ENCODE peak calls at places on chromosomes 11 and 22, in seven cellular contexts. D is BJ; P is ELR; M is WERI-Rb-1; X is stimulated activated CD4-positive, alpha-beta T cell treated with anti-CD3 and anti-CD28 coated beads, Interleukin-2, amount 100 ng/mL, for 48 hours; Q is GM23338; Y is tibial artery. C is an unnamed sample.

GRCh38 chr22:44585559-44586121 is 87.6 kb upstream of the RTL6 start:
- DNase-seq in D (no peak), P (no peak), M (no peak), X (no peak), Q (no peak), Y (peak; percentile 48), C (no peak)

GRCh38 chr11:120334894-120335462 is 1.2 kb upstream of the ARHGEF12 start:
- DNase-seq in D (peak; percentile 53), P (peak; percentile 83), M (peak; percentile 58), X (peak; percentile 61), Q (peak; percentile 79), Y (peak; percentile 73), C (peak; percentile 87)

GRCh38 chr22:49964493-49965290 is 4.1 kb downstream of the PIM3 start:
- DNase-seq in D (no peak), P (no peak), M (peak; percentile 8), X (no peak), Q (no peak), Y (peak; percentile 68), C (peak; percentile 9)

GRCh38 chr11:106986673-106987072 is 31.6 kb downstream of the GUCY1A2 start:
- DNase-seq in D (no peak), P (peak; percentile 3), M (no peak), X (no peak), Q (no peak), Y (no peak), C (no peak)

GRCh38 chr11:68200639-68201038 is 12.5 kb downstream of the KMT5B start:
- DNase-seq in D (peak; percentile 39), P (peak; percentile 19), M (no peak), X (no peak), Q (no peak), Y (no peak), C (no peak)

GRCh38 chr11:65236194-65237059 is 25.3 kb upstream of the POLA2 start:
- DNase-seq in D (no peak), P (no peak), M (no peak), X (no peak), Q (no peak), Y (no peak), C (no peak)

GRCh38 chr11:32334822-32335221 is 100.5 kb downstream of the WT1 start:
- DNase-seq in D (no peak), P (no peak), M (no peak), X (peak; percentile 21), Q (peak; percentile 73), Y (no peak), C (no peak)

GRCh38 chr11:2669926-2670469 is 29.8 kb downstream of the KCNQ1OT1 start:
- DNase-seq in D (no peak), P (no peak), M (peak; percentile 15), X (no peak), Q (no peak), Y (no peak), C (no peak)

GRCh38 chr11:13376838-13377237 is 86.2 kb downstream of the BTBD10 start:
- DNase-seq in D (no peak), P (no peak), M (no peak), X (no peak), Q (no peak), Y (no peak), C (no peak)

GRCh38 chr11:99068832-99069231 is 48.1 kb downstream of the CNTN5 start:
- DNase-seq in D (no peak), P (peak; percentile 40), M (no peak), X (no peak), Q (no peak), Y (no peak), C (no peak)

GRCh38 chr22:41768420-41768819 is 32.1 kb upstream of the CCDC134 start:
- DNase-seq in D (no peak), P (peak; percentile 82), M (no peak), X (no peak), Q (no peak), Y (no peak), C (no peak)

GRCh38 chr11:44634401-44635281 is 69.2 kb downstream of the CD82 start:
- DNase-seq in D (no peak), P (peak; percentile 71), M (peak; percentile 98), X (no peak), Q (peak; percentile 84), Y (peak; percentile 81), C (peak; percentile 72)

GRCh38 chr11:131217313-131218297 is 152.8 kb upstream of the NTM start:
- DNase-seq in D (no peak), P (peak; percentile 40), M (peak; percentile 62), X (no peak), Q (peak; percentile 53), Y (no peak), C (no peak)

GRCh38 chr11:113286001-113286400 is 28.4 kb upstream of the TTC12 start:
- DNase-seq in D (no peak), P (no peak), M (no peak), X (no peak), Q (no peak), Y (no peak), C (no peak)

GRCh38 chr22:49880281-49880680 is 26.6 kb downstream of the ZBED4 start:
- DNase-seq in D (no peak), P (no peak), M (no peak), X (no peak), Q (peak; percentile 57), Y (no peak), C (no peak)

GRCh38 chr11:65645710-65646109 is 7.8 kb downstream of the SIPA1 start:
- DNase-seq in D (no peak), P (peak; percentile 52), M (no peak), X (no peak), Q (no peak), Y (no peak), C (no peak)

GRCh38 chr11:86688398-86689179 is 16.2 kb upstream of the ME3 start:
- DNase-seq in D (peak; percentile 69), P (peak; percentile 87), M (no peak), X (no peak), Q (no peak), Y (no peak), C (no peak)

GRCh38 chr11:89275966-89276365 is 98.3 kb downstream of the TYR start:
- DNase-seq in D (no peak), P (no peak), M (no peak), X (no peak), Q (no peak), Y (no peak), C (no peak)

GRCh38 chr22:17912942-17913704 is 111.2 kb downstream of the MICAL3 start:
- DNase-seq in D (no peak), P (peak; percentile 16), M (no peak), X (no peak), Q (peak; percentile 15), Y (no peak), C (no peak)

GRCh38 chr11:87338046-87338639 is 300.4 kb downstream of the TMEM135 start:
- DNase-seq in D (no peak), P (no peak), M (no peak), X (no peak), Q (no peak), Y (no peak), C (no peak)

GRCh38 chr11:120391854-120392253 is 55.6 kb downstream of the ARHGEF12 start:
- DNase-seq in D (no peak), P (no peak), M (no peak), X (no peak), Q (no peak), Y (no peak), C (no peak)

GRCh38 chr22:37803636-37804371 is 3.9 kb upstream of the GCAT start:
- DNase-seq in D (no peak), P (no peak), M (no peak), X (no peak), Q (peak; percentile 59), Y (no peak), C (no peak)

GRCh38 chr22:46502346-46502745 is 35.1 kb downstream of the CELSR1 start:
- DNase-seq in D (no peak), P (no peak), M (no peak), X (no peak), Q (no peak), Y (no peak), C (no peak)

GRCh38 chr11:123093686-123094085 is 31.8 kb upstream of the HSPA8 start:
- DNase-seq in D (no peak), P (no peak), M (no peak), X (no peak), Q (no peak), Y (no peak), C (no peak)

GRCh38 chr11:17516551-17517150 is 27.6 kb downstream of the USH1C start:
- DNase-seq in D (no peak), P (no peak), M (no peak), X (no peak), Q (no peak), Y (no peak), C (no peak)

GRCh38 chr11:17762309-17762974 is 27.9 kb downstream of the KCNC1 start:
- DNase-seq in D (no peak), P (peak; percentile 25), M (no peak), X (no peak), Q (no peak), Y (no peak), C (no peak)

GRCh38 chr11:69144316-69144715 is 11.4 kb upstream of the SMIM38 start:
- DNase-seq in D (no peak), P (no peak), M (no peak), X (no peak), Q (no peak), Y (peak; percentile 21), C (no peak)

GRCh38 chr11:119361961-119362725 is 15.6 kb upstream of the MFRP start:
- DNase-seq in D (no peak), P (no peak), M (no peak), X (no peak), Q (no peak), Y (no peak), C (no peak)

GRCh38 chr22:38193580-38193979 is 8.2 kb upstream of the MAFF start:
- DNase-seq in D (no peak), P (no peak), M (no peak), X (no peak), Q (no peak), Y (no peak), C (no peak)

GRCh38 chr11:116580828-116581227 is 192.0 kb downstream of the BUD13 start:
- DNase-seq in D (no peak), P (no peak), M (peak; percentile 59), X (no peak), Q (peak; percentile 95), Y (no peak), C (no peak)

GRCh38 chr22:46614070-46614931 is 5.9 kb upstream of the GRAMD4 start:
- DNase-seq in D (no peak), P (no peak), M (no peak), X (peak; percentile 43), Q (no peak), Y (no peak), C (no peak)

GRCh38 chr11:68214173-68215086 is 1.3 kb upstream of the KMT5B start:
- DNase-seq in D (no peak), P (peak; percentile 17), M (peak; percentile 21), X (no peak), Q (peak; percentile 46), Y (peak; percentile 74), C (peak; percentile 10)

GRCh38 chr22:49815641-49816071 is 12.0 kb downstream of the BRD1 start:
- DNase-seq in D (no peak), P (no peak), M (no peak), X (no peak), Q (no peak), Y (no peak), C (no peak)

GRCh38 chr11:86431258-86431657 is 56.6 kb downstream of the CCDC81 start:
- DNase-seq in D (no peak), P (no peak), M (no peak), X (no peak), Q (no peak), Y (no peak), C (no peak)

GRCh38 chr22:27461470-27461869 is 340.1 kb downstream of the MN1 start:
- DNase-seq in D (peak; percentile 84), P (peak; percentile 98), M (no peak), X (no peak), Q (peak; percentile 88), Y (no peak), C (no peak)

GRCh38 chr11:134762248-134763029 is 350.4 kb upstream of the B3GAT1 start:
- DNase-seq in D (no peak), P (no peak), M (no peak), X (no peak), Q (peak; percentile 56), Y (no peak), C (peak; percentile 20)

GRCh38 chr22:17093081-17093480 is 8.3 kb downstream of the IL17RA start:
- DNase-seq in D (no peak), P (no peak), M (no peak), X (no peak), Q (no peak), Y (no peak), C (no peak)

C was measured in heart right ventricle.